ENCODE peak calls at places on chromosomes 13 and 19, in nine cellular contexts. A is ovary; V is heart right ventricle; M is CD8-positive, alpha-beta T cell; C is effector memory CD4-positive, alpha-beta T cell; Q is gastrocnemius medialis; B is tibial nerve; U is pancreas; T is sigmoid colon. X is an unnamed sample. For H3K4me1, the result is how much of the 10 kb centered on the place peaks cover.

GRCh38 chr19:34228347-34228746 is 26.0 kb upstream of the GARRE1 start:
- DNase-seq in A (no peak), V (no peak), M (no peak), C (no peak), Q (no peak), B (no peak), U (no peak), T (no peak), X (no peak)

GRCh38 chr13:79749985-79750551 is 269.1 kb downstream of the NDFIP2 start:
- DNase-seq in A (peak), V (peak), M (no peak), C (no peak), Q (peak), B (peak), U (peak), T (peak), X (no peak)

GRCh38 chr13:53255795-53256194 is 227.2 kb downstream of the OLFM4 start:
- DNase-seq in A (no peak), V (no peak), M (no peak), C (no peak), Q (no peak), B (no peak), U (no peak), T (no peak), X (no peak)

GRCh38 chr19:46603195-46603637 is 2.1 kb downstream of the CALM3 start:
- DNase-seq in A (no peak), V (no peak), M (no peak), C (no peak), Q (no peak), B (no peak), U (peak), T (no peak), X (peak)

GRCh38 chr19:49427855-49428546 is 2.8 kb downstream of the GFY start:
- DNase-seq in A (no peak), V (no peak), M (no peak), C (no peak), Q (no peak), B (no peak), U (no peak), T (no peak), X (no peak)

GRCh38 chr19:55372316-55373081 is 2.2 kb upstream of the IL11 start:
- DNase-seq in A (no peak), V (no peak), M (no peak), C (no peak), Q (no peak), B (no peak), U (no peak), T (no peak), X (no peak)

GRCh38 chr13:48998893-48999292 is 23.2 kb downstream of the FNDC3A start:
- DNase-seq in A (no peak), V (no peak), M (no peak), C (no peak), Q (no peak), B (no peak), U (no peak), T (no peak), X (no peak)

GRCh38 chr13:45615501-45616101 is at the start of gene ERICH6B:
- DNase-seq in A (peak), V (peak), M (no peak), C (no peak), Q (no peak), B (peak), U (no peak), T (no peak), X (no peak)

DNA sequence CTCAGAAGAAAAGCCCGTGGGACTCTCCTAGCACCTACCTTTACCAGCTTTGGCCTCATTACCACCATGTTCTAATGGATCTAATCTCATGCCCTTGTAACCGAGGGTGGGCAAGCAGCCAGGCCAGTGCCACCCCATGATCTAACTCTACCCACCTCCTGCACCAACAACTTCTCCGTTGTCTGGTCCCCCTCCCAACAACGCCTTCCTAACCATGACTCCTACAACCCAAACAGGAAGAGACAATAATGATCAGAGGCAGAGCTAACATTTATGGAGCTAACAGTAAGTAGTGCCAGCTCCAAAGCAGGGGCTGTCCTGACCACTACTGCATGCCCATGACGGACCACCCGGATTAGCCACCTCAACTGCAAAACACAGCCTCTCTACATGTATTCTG is 3.5 kb downstream of the USP12 start:
- DNase-seq in A (no peak), V (no peak), M (no peak), C (no peak), Q (no peak), B (no peak), U (no peak), T (peak), X (no peak)
- H3K4me1 ChIP-seq in A (under half), V (half or more), M (under half), C (under half), Q (half or more), B (half or more), U (under half), T (half or more), X (half or more)

DNA sequence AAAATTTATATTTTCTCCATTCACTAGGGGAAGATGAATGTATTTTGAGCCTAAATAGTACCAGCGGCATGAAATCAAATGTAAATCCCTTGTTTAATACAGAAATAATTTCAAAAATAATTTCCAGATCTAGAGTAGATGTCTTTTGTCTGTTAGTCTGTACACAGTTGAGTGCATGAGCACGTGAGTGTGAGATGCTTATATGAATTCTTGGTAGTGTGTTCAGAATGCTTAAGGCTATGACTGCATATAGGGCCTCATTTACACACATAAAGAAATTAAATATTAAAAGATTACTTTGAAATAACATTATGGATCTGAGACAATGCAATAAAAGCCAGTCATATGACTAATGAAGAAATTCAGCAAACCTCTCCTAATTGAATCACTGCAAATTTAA is 4.7 kb downstream of the AMER2 start:
- DNase-seq in A (no peak), V (no peak), M (no peak), C (no peak), Q (no peak), B (no peak), U (no peak), T (no peak), X (no peak)
- H3K4me3 ChIP-seq in A (no peak), V (no peak), M (no peak), C (no peak), Q (no peak), B (no peak), U (no peak), T (no peak), X (no peak)

GRCh38 chr19:10187315-10187714 is 7.4 kb downstream of the DNMT1 start:
- DNase-seq in A (no peak), V (no peak), M (no peak), C (no peak), Q (no peak), B (no peak), U (no peak), T (no peak), X (no peak)

GRCh38 chr19:10182847-10183246 is 11.9 kb downstream of the DNMT1 start:
- DNase-seq in A (no peak), V (no peak), M (no peak), C (no peak), Q (no peak), B (no peak), U (no peak), T (no peak), X (no peak)

GRCh38 chr19:10184636-10185035 is 10.1 kb downstream of the DNMT1 start:
- DNase-seq in A (no peak), V (no peak), M (no peak), C (no peak), Q (no peak), B (no peak), U (no peak), T (no peak), X (no peak)

GRCh38 chr19:10180459-10180858 is 14.3 kb downstream of the DNMT1 start:
- DNase-seq in A (no peak), V (no peak), M (no peak), C (no peak), Q (no peak), B (no peak), U (no peak), T (no peak), X (no peak)

DNA sequence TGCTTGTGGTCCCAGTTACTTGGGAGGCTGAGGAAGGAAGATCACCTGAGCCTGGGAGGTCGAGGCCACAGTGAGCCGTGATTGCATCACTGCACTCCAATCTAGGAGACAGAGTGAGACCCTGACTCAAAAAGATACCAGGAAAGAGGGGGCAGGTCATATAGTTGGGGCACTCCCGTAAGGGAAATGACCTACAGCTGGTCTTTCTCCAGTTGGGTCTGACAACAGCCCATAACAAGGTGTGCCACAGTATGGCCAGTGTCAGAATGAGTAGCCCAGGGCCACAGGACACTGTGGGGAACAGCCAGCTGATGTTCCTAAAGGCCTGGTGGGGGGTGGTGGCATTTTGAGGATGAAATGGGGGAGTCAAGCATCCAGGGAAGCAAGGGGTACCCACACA is 10.8 kb downstream of the DNMT1 start:
- DNase-seq in A (no peak), V (no peak), M (no peak), C (no peak), Q (no peak), B (no peak), U (no peak), T (no peak), X (no peak)
- H3K27ac ChIP-seq in A (no peak), V (no peak), M (no peak), C (no peak), Q (no peak), B (no peak), U (no peak), T (no peak), X (no peak)

GRCh38 chr13:24033527-24034302 is 126.8 kb upstream of the SPATA13 start:
- DNase-seq in A (no peak), V (no peak), M (no peak), C (no peak), Q (no peak), B (no peak), U (no peak), T (no peak), X (no peak)
- H3K4me1 ChIP-seq in A (under half), V (under half), M (under half), C (under half), Q (under half), B (half or more), U (under half), T (under half), X (under half)